ENCODE peak calls at places on chromosomes 6 and 20, in six cellular contexts. F, S, H, Q, A and C are unnamed samples.

GRCh38 chr6:92762414-92763374 is 656.7 kb downstream of the EPHA7 start:
- DNase-seq in F (no peak), S (no peak), H (no peak), Q (no peak), A (no peak), C (no peak)

GRCh38 chr20:37871751-37872150 is 31.2 kb upstream of the VSTM2L start:
- DNase-seq in F (no peak), S (no peak), H (no peak), Q (no peak), A (no peak), C (no peak)

GRCh38 chr20:237479-237878 is 10.4 kb downstream of the DEFB129 start:
- DNase-seq in F (no peak), S (no peak), H (no peak), Q (no peak), A (no peak), C (no peak)

GRCh38 chr6:52403627-52404026 is 16.5 kb upstream of the EFHC1 start:
- DNase-seq in F (peak), S (no peak), H (no peak), Q (no peak), A (no peak), C (no peak)

GRCh38 chr6:137880633-137881521 is 13.8 kb downstream of the TNFAIP3 start:
- DNase-seq in F (no peak), S (no peak), H (no peak), Q (no peak), A (no peak), C (no peak)

GRCh38 chr20:52379723-52380336 is 188.3 kb upstream of the ZFP64 start:
- DNase-seq in F (peak), S (no peak), H (peak), Q (peak), A (peak), C (peak)

GRCh38 chr6:26128013-26128771 is 41.0 kb downstream of the HFE start:
- DNase-seq in F (no peak), S (no peak), H (no peak), Q (no peak), A (no peak), C (no peak)

GRCh38 chr6:69867075-69867911 is 937 bp downstream of the COL19A1 start:
- DNase-seq in F (peak), S (no peak), H (peak), Q (peak), A (peak), C (peak)

GRCh38 chr6:81938014-81938761 is 185.7 kb upstream of the TENT5A start:
- DNase-seq in F (no peak), S (peak), H (peak), Q (no peak), A (peak), C (no peak)

GRCh38 chr20:4261333-4262284 is 246.3 kb upstream of the RNF24 start:
- DNase-seq in F (no peak), S (no peak), H (no peak), Q (no peak), A (no peak), C (no peak)

GRCh38 chr6:53335224-53335994 is 13.3 kb downstream of the ELOVL5 start:
- DNase-seq in F (no peak), S (peak), H (no peak), Q (no peak), A (no peak), C (no peak)

GRCh38 chr6:131116755-131117360 is 18.4 kb upstream of the AKAP7 start:
- DNase-seq in F (peak), S (no peak), H (peak), Q (no peak), A (peak), C (no peak)

GRCh38 chr6:144365176-144365710 is 80.1 kb downstream of the UTRN start:
- DNase-seq in F (no peak), S (no peak), H (no peak), Q (no peak), A (no peak), C (no peak)

GRCh38 chr6:111653961-111654360 is 48.3 kb upstream of the TRAF3IP2 start:
- DNase-seq in F (no peak), S (no peak), H (no peak), Q (no peak), A (no peak), C (no peak)

GRCh38 chr6:44086931-44087574 is 40.2 kb downstream of the MRPL14 start:
- DNase-seq in F (peak), S (no peak), H (no peak), Q (no peak), A (no peak), C (no peak)

GRCh38 chr6:150902142-150902800 is 36.8 kb downstream of the MTHFD1L start:
- DNase-seq in F (no peak), S (no peak), H (no peak), Q (no peak), A (no peak), C (no peak)

GRCh38 chr6:129672883-129673631 is 36.9 kb downstream of the ARHGAP18 start:
- DNase-seq in F (no peak), S (peak), H (no peak), Q (no peak), A (peak), C (no peak)

GRCh38 chr6:39865011-39865888 is 69.0 kb downstream of the MOCS1 start:
- DNase-seq in F (peak), S (no peak), H (peak), Q (peak), A (peak), C (peak)

GRCh38 chr6:8481727-8482126 is 46.4 kb upstream of the SLC35B3 start:
- DNase-seq in F (no peak), S (no peak), H (no peak), Q (no peak), A (no peak), C (no peak)

GRCh38 chr6:16473184-16473907 is 235.0 kb downstream of the GMPR start:
- DNase-seq in F (no peak), S (peak), H (no peak), Q (no peak), A (no peak), C (no peak)

GRCh38 chr6:163577404-163577803 is 162.9 kb downstream of the QKI start:
- DNase-seq in F (no peak), S (no peak), H (no peak), Q (no peak), A (no peak), C (no peak)

GRCh38 chr20:54063998-54064676 is 6.3 kb downstream of the BCAS1 start:
- DNase-seq in F (no peak), S (peak), H (no peak), Q (no peak), A (no peak), C (no peak)

GRCh38 chr6:166365221-166365620 is 17.5 kb downstream of the MPC1 start:
- DNase-seq in F (no peak), S (no peak), H (no peak), Q (no peak), A (no peak), C (no peak)

GRCh38 chr6:46849361-46849690 is 56.1 kb downstream of the MEP1A start:
- DNase-seq in F (no peak), S (no peak), H (no peak), Q (no peak), A (no peak), C (no peak)

GRCh38 chr6:133393891-133394290 is 152.7 kb downstream of the EYA4 start:
- DNase-seq in F (no peak), S (no peak), H (no peak), Q (no peak), A (no peak), C (no peak)

GRCh38 chr6:89542081-89542855 is 96.3 kb downstream of the LYRM2 start:
- DNase-seq in F (no peak), S (no peak), H (no peak), Q (no peak), A (no peak), C (no peak)

GRCh38 chr6:52325695-52326471 is 36.1 kb upstream of the PAQR8 start:
- DNase-seq in F (no peak), S (no peak), H (no peak), Q (peak), A (peak), C (no peak)

GRCh38 chr6:106411034-106411433 is 50.5 kb downstream of the CRYBG1 start:
- DNase-seq in F (no peak), S (no peak), H (no peak), Q (no peak), A (no peak), C (no peak)

GRCh38 chr6:30742316-30743098 is at the start of gene FLOT1:
- DNase-seq in F (peak), S (peak), H (peak), Q (peak), A (peak), C (peak)

DNA sequence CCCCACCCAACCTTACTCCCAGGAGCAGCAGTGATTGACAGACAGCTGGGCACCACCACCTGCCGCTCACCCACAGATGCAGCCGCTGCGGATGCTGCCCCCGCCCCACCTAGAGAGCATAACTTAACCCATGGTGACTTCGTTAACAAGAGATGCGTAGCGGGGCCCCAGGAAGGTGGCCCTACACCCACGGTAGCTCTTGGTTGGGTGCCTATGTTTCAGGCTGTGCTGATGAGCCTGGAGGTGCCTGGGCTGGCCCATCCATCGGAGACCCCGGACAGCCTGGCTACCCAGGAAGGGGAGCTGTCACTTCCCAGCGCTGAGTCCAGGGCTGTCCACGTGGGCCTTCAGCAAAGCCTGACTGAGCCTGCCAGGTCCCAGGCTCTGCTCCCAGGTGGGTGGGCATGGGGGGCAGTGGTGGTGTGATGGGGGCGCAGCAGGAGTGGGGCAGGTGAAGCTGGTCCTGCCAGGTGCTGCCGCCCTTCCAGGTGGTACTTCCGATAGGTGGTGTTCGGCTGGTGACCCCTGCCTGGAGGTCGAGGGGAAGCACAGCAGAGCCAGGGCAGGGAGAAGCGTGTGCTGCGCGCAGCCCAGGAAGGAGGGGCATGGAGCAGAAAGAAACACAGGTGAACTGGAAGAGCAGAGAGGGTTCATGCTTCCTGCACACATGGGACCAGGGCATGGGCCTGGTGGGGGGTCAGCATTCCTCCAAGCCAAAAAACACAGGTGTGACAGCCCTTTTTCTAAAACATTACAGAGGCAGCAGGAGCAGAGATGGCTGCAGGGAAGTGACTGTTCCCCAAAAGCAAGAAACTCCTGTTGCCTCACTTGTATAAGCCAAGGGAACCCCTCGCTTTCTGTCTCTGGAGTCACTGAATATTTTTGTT is 56.9 kb downstream of the SYNJ2 start:
- DNase-seq in F (no peak), S (no peak), H (no peak), Q (no peak), A (no peak), C (no peak)
- TF ChIP-seq TAF1 in F (no peak), S (no peak), H (no peak), Q (no peak), A (no peak), C (no peak)

GRCh38 chr6:75428204-75428603 is 65.4 kb downstream of the FILIP1 start:
- DNase-seq in F (no peak), S (no peak), H (no peak), Q (no peak), A (no peak), C (no peak)

GRCh38 chr6:75427342-75427741 is 66.3 kb downstream of the FILIP1 start:
- DNase-seq in F (no peak), S (no peak), H (no peak), Q (no peak), A (no peak), C (no peak)

GRCh38 chr6:75431379-75431778 is 62.2 kb downstream of the FILIP1 start:
- DNase-seq in F (no peak), S (no peak), H (no peak), Q (no peak), A (no peak), C (no peak)

GRCh38 chr6:75429304-75429703 is 64.3 kb downstream of the FILIP1 start:
- DNase-seq in F (no peak), S (no peak), H (no peak), Q (no peak), A (no peak), C (no peak)

GRCh38 chr6:75430631-75431345 is 62.8 kb downstream of the FILIP1 start:
- DNase-seq in F (no peak), S (no peak), H (no peak), Q (no peak), A (no peak), C (no peak)
- TF ChIP-seq TAF1 in F (no peak), S (no peak), H (no peak), Q (no peak), A (no peak), C (no peak)

GRCh38 chr6:3271756-3272155 is 13.0 kb downstream of the PSMG4 start:
- DNase-seq in F (no peak), S (no peak), H (no peak), Q (no peak), A (no peak), C (no peak)

GRCh38 chr6:3277251-3277650 is 18.5 kb downstream of the PSMG4 start:
- DNase-seq in F (no peak), S (no peak), H (no peak), Q (no peak), A (no peak), C (no peak)

GRCh38 chr6:3276174-3277167 is 17.7 kb downstream of the PSMG4 start:
- DNase-seq in F (no peak), S (no peak), H (no peak), Q (no peak), A (no peak), C (no peak)

GRCh38 chr6:3272911-3273547 is 14.3 kb downstream of the PSMG4 start:
- DNase-seq in F (no peak), S (no peak), H (no peak), Q (no peak), A (no peak), C (no peak)

GRCh38 chr6:3273707-3274521 is 15.2 kb downstream of the PSMG4 start:
- DNase-seq in F (no peak), S (no peak), H (no peak), Q (no peak), A (no peak), C (no peak)
- TF ChIP-seq TAF1 in F (no peak), S (no peak), H (no peak), Q (no peak), A (no peak), C (no peak)

GRCh38 chr6:126660376-126660775 is 320.5 kb downstream of the CENPW start:
- DNase-seq in F (no peak), S (no peak), H (no peak), Q (no peak), A (no peak), C (no peak)

GRCh38 chr6:126657556-126658129 is 317.7 kb downstream of the CENPW start:
- DNase-seq in F (peak), S (no peak), H (no peak), Q (no peak), A (peak), C (no peak)

GRCh38 chr6:126664271-126664670 is 324.4 kb downstream of the CENPW start:
- DNase-seq in F (no peak), S (no peak), H (no peak), Q (no peak), A (no peak), C (no peak)

GRCh38 chr6:126662966-126663365 is 323.1 kb downstream of the CENPW start:
- DNase-seq in F (no peak), S (no peak), H (no peak), Q (no peak), A (no peak), C (no peak)

DNA sequence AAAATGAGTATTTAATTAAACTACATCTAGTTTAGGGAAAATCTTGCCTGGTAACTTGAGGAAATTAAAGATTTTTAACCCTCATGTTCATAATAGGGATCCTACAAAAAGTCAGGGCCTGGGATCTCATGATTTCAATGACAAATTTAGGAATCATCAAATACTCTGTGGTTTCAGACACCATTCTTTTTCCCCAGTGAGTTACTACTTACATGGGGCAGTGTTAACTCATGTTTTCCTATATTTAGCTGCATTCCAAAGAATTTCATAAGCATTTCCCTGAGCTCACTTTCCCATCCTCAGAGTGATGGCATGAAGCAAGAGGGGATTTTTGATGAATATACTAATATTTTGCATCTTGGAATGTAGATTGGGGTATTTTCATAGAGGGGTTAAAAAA is 321.7 kb downstream of the CENPW start:
- DNase-seq in F (no peak), S (no peak), H (no peak), Q (no peak), A (no peak), C (no peak)
- TF ChIP-seq TAF1 in F (no peak), S (no peak), H (no peak), Q (no peak), A (no peak), C (no peak)

GRCh38 chr6:80607814-80608391 is 501.4 kb downstream of the BCKDHB start:
- DNase-seq in F (no peak), S (no peak), H (no peak), Q (no peak), A (no peak), C (no peak)
- TF ChIP-seq TAF1 in F (no peak), S (no peak), H (no peak), Q (no peak), A (no peak), C (no peak)